ENCODE peak calls at places on chromosomes 3 and 15, in seven cellular contexts. C is HAP-1; I is effector memory CD4-positive, alpha-beta T cell; A is MM.1S; E is small intestine; J is right atrium auricular region; X is CD4-positive, CD25-positive, alpha-beta regulatory T cell. M is an unnamed sample.
A peak's percentile ranks its signal among the peaks of the same experiment; 100 is the strongest.

GRCh38 chr3:140290105-140290504 is 355.1 kb downstream of the CLSTN2 start:
- DNase-seq in C (no peak), E (no peak), X (no peak), I (no peak), J (no peak), A (no peak), M (no peak)

GRCh38 chr3:49346797-49347251 is 7.0 kb upstream of the USP4 start:
- DNase-seq in E (no peak), J (no peak), A (no peak), X (no peak), I (no peak), C (no peak), M (no peak)

GRCh38 chr3:126414961-126415660 is 20.4 kb downstream of the CFAP100 start:
- DNase-seq in X (no peak), A (no peak), J (no peak), E (no peak), C (no peak), I (no peak), M (no peak)

GRCh38 chr3:67486883-67487282 is 167.5 kb downstream of the SUCLG2 start:
- DNase-seq in X (no peak), C (no peak), J (no peak), E (no peak), A (no peak), I (no peak), M (no peak)

GRCh38 chr3:65712156-65712555 is 326.6 kb downstream of the MAGI1 start:
- DNase-seq in A (no peak), E (no peak), X (no peak), C (no peak), J (no peak), I (no peak), M (no peak)

GRCh38 chr3:116399701-116400261 is 45.5 kb downstream of the LSAMP start:
- DNase-seq in E (no peak), J (no peak), A (no peak), I (no peak), C (no peak), X (no peak), M (no peak)

GRCh38 chr3:138082992-138083386 is 32.4 kb downstream of the DZIP1L start:
- DNase-seq in C (no peak), J (no peak), A (no peak), I (no peak), X (no peak), E (no peak), M (no peak)

GRCh38 chr3:98801042-98801747 is 38.1 kb downstream of the ST3GAL6 start:
- DNase-seq in E (no peak), J (no peak), C (no peak), A (no peak), X (no peak), I (no peak), M (no peak)

GRCh38 chr3:59839810-59840515 is 790.1 kb upstream of the CFAP20DC start:
- DNase-seq in A (peak; percentile 56), J (no peak), I (no peak), X (no peak), E (no peak), C (no peak), M (no peak)

GRCh38 chr15:83170474-83171165 is 37.0 kb downstream of the HDGFL3 start:
- DNase-seq in I (no peak), X (no peak), E (no peak), C (no peak), J (no peak), A (no peak), M (no peak)
- H3K9me3 ChIP-seq in I (no peaks in the 10 kb centered on the region), X (peaks cover 7% of the 10 kb centered on the region), E (no peaks in the 10 kb centered on the region), C (peaks cover 12% of the 10 kb centered on the region), J (peaks cover 5% of the 10 kb centered on the region), A (no peaks in the 10 kb centered on the region), M (peaks cover 6% of the 10 kb centered on the region)

DNA sequence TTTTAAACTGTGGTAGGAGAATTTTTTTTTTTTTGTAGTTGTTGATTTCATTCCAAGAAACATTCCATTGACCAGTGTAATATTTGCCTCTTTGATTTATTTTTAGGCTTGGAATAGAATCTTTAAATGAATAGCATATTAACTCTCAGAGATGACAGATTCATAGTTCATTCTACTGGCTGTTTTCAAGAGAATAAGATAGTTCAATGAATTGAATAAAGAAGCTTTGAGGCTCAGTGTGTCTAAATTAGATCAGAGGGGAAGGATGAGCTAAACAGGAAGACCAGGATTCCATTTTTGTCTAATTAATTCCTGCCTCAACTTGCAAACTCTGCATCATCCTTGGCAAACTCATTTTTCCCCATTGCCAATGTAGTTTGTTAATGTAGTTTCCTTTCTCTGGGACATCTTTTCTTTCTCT is 98.5 kb downstream of the NAALADL2 start:
- DNase-seq in I (no peak), C (no peak), X (no peak), E (no peak), J (no peak), A (no peak), M (no peak)
- H3K4me1 ChIP-seq in I (no peaks in the 10 kb centered on the region), C (peaks cover 28% of the 10 kb centered on the region), X (no peaks in the 10 kb centered on the region), E (no peaks in the 10 kb centered on the region), J (no peaks in the 10 kb centered on the region), A (no peaks in the 10 kb centered on the region), M (no peaks in the 10 kb centered on the region)

DNA sequence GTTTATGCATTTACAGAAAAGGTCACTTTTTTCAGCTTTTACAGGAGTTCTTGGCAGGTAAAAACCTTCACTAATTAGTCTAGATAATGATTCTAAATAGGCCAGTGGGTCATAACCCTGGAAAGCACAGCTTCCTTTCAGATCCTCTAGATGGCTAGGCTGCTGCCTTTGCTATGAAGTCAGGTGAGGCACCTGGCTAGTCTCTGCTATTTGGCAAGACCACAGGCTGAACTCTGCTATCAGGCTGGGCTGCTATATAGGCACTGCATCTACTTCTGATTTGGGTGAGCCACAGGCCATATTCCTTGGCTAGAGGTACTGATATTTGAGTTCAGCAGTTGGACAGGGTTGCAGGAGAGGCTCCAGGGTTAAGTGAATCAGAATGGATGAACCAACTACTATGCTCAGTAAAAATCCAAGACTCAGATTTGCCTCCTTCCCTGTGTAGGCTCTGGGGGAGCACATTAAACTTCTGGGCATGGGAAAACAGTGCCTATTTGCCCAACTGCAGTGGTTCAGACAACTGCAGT is 665.7 kb upstream of the TBL1XR1 start:
- DNase-seq in E (no peak), I (no peak), A (no peak), J (no peak), X (no peak), C (no peak), M (no peak)
- H3K9me3 ChIP-seq in E (no peaks in the 10 kb centered on the region), I (no peaks in the 10 kb centered on the region), A (no peaks in the 10 kb centered on the region), J (no peaks in the 10 kb centered on the region), X (peaks cover 8% of the 10 kb centered on the region), C (no peaks in the 10 kb centered on the region), M (peaks cover under 1% of the 10 kb centered on the region)

DNA sequence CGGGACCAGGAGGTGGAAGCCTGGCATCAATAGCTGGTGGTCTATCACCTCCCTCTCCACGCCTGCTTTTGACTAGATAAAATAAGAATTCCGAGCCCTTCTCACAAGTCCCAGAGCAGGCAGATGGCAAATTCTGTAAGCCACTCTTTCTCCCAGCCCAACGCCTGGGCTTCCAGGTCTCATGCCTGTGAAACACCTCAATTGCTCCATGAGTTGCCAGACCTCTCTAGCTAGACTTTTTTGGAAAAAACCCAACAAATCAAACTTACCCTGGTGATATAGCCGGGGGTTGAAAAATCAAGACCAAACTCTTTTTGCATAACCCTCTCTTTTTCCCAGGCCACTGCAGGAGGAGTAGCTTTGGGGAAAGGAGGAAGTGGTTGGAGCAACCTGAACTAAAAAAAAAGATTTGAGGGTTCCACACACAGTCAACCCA is 7.0 kb downstream of the BHLHE40 start:
- DNase-seq in I (no peak), A (no peak), J (no peak), X (no peak), C (no peak), E (no peak), M (no peak)
- H3K4me1 ChIP-seq in I (peaks cover 56% of the 10 kb centered on the region), A (peaks cover 17% of the 10 kb centered on the region), J (peaks cover 78% of the 10 kb centered on the region), X (peaks cover 27% of the 10 kb centered on the region), C (peaks cover 17% of the 10 kb centered on the region), E (no peaks in the 10 kb centered on the region), M (peaks cover 4% of the 10 kb centered on the region)

GRCh38 chr3:3447671-3448070 is 268.2 kb upstream of the CRBN start:
- DNase-seq in I (no peak), X (no peak), E (no peak), J (no peak), A (no peak), C (no peak), M (no peak)
- H3K9me3 ChIP-seq in I (no peaks in the 10 kb centered on the region), X (no peaks in the 10 kb centered on the region), E (no peaks in the 10 kb centered on the region), J (no peaks in the 10 kb centered on the region), A (no peaks in the 10 kb centered on the region), C (no peaks in the 10 kb centered on the region), M (no peaks in the 10 kb centered on the region)

DNA sequence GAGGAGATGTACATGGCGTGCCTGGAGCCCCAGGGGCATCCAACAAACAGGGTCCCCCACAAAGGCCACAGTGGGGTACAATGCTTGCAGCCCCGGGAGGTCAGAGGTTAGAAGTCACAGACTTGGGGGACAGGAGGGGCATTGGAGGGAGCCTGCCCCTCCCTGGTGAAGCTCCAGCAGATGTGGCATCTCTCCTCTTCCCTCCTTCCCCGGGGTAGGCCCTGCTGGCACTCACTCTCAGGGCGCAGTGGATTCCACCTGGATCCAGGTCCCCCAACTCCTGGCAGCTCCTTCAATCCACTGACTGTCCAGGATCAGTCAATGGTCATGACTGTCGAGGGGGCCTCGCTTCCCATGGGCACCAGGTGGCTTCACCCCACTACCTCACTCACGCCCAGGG is 32.2 kb downstream of the RGMA start:
- DNase-seq in J (no peak), C (no peak), E (no peak), X (no peak), I (no peak), A (no peak), M (no peak)
- H3K4me1 ChIP-seq in J (peaks cover 14% of the 10 kb centered on the region), C (peaks cover 11% of the 10 kb centered on the region), E (no peaks in the 10 kb centered on the region), X (no peaks in the 10 kb centered on the region), I (no peaks in the 10 kb centered on the region), A (peaks cover 6% of the 10 kb centered on the region), M (no peaks in the 10 kb centered on the region)

DNA sequence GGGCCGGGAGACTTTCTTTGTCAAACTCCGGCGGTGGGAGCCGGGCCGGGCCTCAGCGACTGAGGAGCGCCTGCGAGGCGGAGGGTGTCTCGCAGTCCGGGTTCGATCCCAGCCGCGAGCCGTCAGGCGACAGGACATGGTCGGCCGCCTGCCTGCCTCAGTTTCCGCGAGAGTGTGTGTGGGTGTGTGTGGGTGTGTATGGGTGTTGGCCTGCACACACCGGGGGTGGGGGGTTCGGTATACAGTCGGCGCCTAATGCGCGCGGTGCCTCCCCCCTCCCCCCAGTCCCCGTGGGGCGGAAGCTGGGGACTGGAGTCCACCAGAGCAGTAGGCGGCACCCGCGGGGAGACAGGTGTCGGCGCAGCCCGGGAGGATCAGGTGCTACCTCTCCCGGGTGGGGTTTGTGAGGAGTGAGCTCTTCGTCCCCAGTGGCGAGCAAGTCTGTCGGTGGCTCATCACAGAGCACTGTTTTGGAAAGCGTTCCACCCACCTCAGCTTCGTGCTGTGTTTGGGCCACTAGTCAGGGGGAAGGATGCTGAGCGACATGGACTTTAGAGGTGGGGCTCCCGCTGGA is 246.3 kb downstream of the GOLGA6L6 start:
- DNase-seq in I (no peak), X (no peak), E (no peak), A (no peak), J (peak; percentile 57), C (no peak), M (peak; percentile 29)
- H3K9me3 ChIP-seq in I (no peaks in the 10 kb centered on the region), X (peaks cover 5% of the 10 kb centered on the region), E (peaks cover 6% of the 10 kb centered on the region), A (no peaks in the 10 kb centered on the region), J (no peaks in the 10 kb centered on the region), C (peaks cover 42% of the 10 kb centered on the region), M (no peaks in the 10 kb centered on the region)

DNA sequence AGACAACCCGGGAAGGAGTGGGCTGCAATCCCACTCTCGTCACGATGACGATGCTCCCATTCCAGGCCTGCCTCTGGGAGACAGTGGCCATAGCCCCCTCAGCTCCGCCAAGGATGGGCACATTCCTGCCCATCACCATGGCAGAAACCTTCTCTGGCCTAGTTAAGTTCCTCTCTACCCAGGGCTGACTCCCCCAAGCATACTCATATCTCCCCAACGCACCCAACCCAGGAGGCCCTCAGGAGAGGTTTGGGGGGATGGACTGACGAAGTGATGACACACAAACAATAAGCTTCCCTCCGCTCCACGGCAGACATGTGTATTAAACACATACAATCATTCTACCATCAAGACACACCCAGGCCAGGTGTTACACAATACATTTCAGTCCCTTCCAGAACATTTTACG is 60.1 kb downstream of the VGLL4 start:
- DNase-seq in X (no peak), J (no peak), A (no peak), I (no peak), E (no peak), C (no peak), M (no peak)
- H3K4me1 ChIP-seq in X (no peaks in the 10 kb centered on the region), J (peaks cover 77% of the 10 kb centered on the region), A (no peaks in the 10 kb centered on the region), I (no peaks in the 10 kb centered on the region), E (peaks cover 3% of the 10 kb centered on the region), C (peaks cover 20% of the 10 kb centered on the region), M (peaks cover 27% of the 10 kb centered on the region)